ENCODE peak calls at places on chromosomes 11 and 22, in five cellular contexts. O is NB4, L is fibroblast of lung, H is OCI-LY7, D is fibroblast of the aortic adventitia. J is an unnamed sample.

GRCh38 chr11:115221461-115222069 is 282.6 kb downstream of the CADM1 start:
- DNase-seq in O (no peak), L (no peak), D (no peak), H (peak; percentile 24), J (no peak)

GRCh38 chr22:37482244-37482643 is 3.9 kb downstream of the MFNG start:
- DNase-seq in H (no peak), O (no peak), L (no peak), D (no peak), J (no peak)

GRCh38 chr11:118892515-118892914 is 8.8 kb downstream of the CXCR5 start:
- DNase-seq in L (no peak), D (no peak), O (no peak), H (peak; percentile 93), J (no peak)

GRCh38 chr11:76623171-76623883 is 47.2 kb downstream of the LRRC32 start:
- DNase-seq in H (no peak), L (peak; percentile 81), O (no peak), D (peak; percentile 83), J (no peak)

GRCh38 chr11:45091563-45092392 is 54.7 kb upstream of the PRDM11 start:
- DNase-seq in H (no peak), O (peak; percentile 66), D (peak; percentile 61), L (peak; percentile 51), J (no peak)

GRCh38 chr11:73972187-73972586 is 10.5 kb downstream of the UCP2 start:
- DNase-seq in H (peak; percentile 39), L (no peak), O (peak; percentile 38), D (no peak), J (no peak)

GRCh38 chr11:132790466-132790865 is 741.8 kb downstream of the OPCML start:
- DNase-seq in L (no peak), O (no peak), D (no peak), H (no peak), J (no peak)

GRCh38 chr11:36385121-36385530 is 89.0 kb downstream of the PRR5L start:
- DNase-seq in D (peak; percentile 85), L (peak; percentile 97), O (no peak), H (no peak), J (no peak)

GRCh38 chr11:61795459-61795858 is 2.7 kb downstream of the FEN1 start:
- DNase-seq in D (no peak), O (no peak), H (no peak), L (no peak), J (no peak)

GRCh38 chr11:45754261-45754709 is 50.7 kb upstream of the SLC35C1 start:
- DNase-seq in O (no peak), D (peak; percentile 47), H (no peak), L (peak; percentile 51), J (no peak)

GRCh38 chr11:124079631-124080318 is 35.5 kb upstream of the VWA5A start:
- DNase-seq in O (no peak), L (no peak), D (no peak), H (no peak), J (no peak)

GRCh38 chr11:75852406-75853017 is 37.5 kb downstream of the UVRAG start:
- DNase-seq in H (no peak), O (no peak), D (no peak), L (no peak), J (no peak)

GRCh38 chr11:130068986-130069683 is 559 bp upstream of the APLP2 start:
- DNase-seq in L (peak; percentile 84), D (peak; percentile 95), H (no peak), O (no peak), J (no peak)

GRCh38 chr11:16773981-16774710 is 35.7 kb downstream of the C11orf58 start:
- DNase-seq in O (no peak), L (no peak), H (no peak), D (no peak), J (no peak)

GRCh38 chr11:32931605-32932004 is 39.0 kb downstream of the QSER1 start:
- DNase-seq in D (peak; percentile 9), L (peak; percentile 16), O (no peak), H (no peak), J (peak; percentile 18)

GRCh38 chr11:1854949-1855885 is 2.3 kb downstream of the LSP1 start:
- DNase-seq in L (no peak), O (no peak), H (peak; percentile 34), D (no peak), J (no peak)
- H3K4me3 ChIP-seq in L (no peak overlapping the region), O (no peak overlapping the region), H (peak overlapping the region; percentile 93), D (no peak overlapping the region), J (no peak overlapping the region)

DNA sequence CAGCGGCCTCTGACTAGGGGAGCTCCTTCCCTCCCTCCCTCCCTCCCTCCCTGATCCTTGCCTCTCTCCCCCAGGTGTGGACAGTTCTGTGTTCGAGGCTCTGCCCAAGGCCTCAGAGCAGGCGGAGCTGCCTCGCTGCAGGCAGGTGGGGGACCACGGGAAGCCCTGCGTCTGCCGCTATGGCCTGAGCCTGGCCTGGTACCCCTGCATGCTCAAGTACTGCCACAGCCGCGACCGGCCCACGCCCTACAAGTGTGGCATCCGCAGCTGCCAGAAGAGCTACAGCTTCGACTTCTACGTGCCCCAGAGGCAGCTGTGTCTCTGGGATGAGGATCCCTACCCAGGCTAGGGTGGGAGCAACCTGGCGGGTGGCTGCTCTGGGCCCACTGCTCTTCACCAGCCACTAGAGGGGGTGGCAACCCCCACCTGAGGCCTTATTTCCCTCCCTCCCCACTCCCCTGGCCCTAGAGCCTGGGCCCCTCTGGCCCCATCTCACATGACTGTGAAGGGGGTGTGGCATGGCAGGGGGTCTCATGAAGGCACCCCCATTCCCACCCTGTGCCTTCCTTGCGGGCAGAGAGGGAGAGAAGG is 11.1 kb upstream of the POU2F3 start:
- DNase-seq in H (peak; percentile 13), D (no peak), O (no peak), L (no peak), J (no peak)
- TF ChIP-seq CTCF in H (peak; percentile 53), D (peak; percentile 10), O (peak; percentile 47), L (peak; percentile 2), J (peak; percentile 29)

GRCh38 chr11:2135648-2136201 is 3.5 kb downstream of the IGF2 start:
- DNase-seq in L (no peak), D (no peak), H (no peak), O (no peak), J (no peak)
- H3K4me3 ChIP-seq in L (peak overlapping the region; percentile 3), D (no peak overlapping the region), H (no peak overlapping the region), O (no peak overlapping the region), J (no peak overlapping the region)

GRCh38 chr22:46239261-46240048 is 10.6 kb downstream of the CDPF1 start:
- DNase-seq in O (no peak), L (no peak), D (no peak), H (peak; percentile 89), J (no peak)

GRCh38 chr22:46240917-46241316 is 9.2 kb downstream of the CDPF1 start:
- DNase-seq in O (no peak), D (no peak), H (no peak), L (no peak), J (no peak)

GRCh38 chr22:46240073-46240472 is 10.0 kb downstream of the CDPF1 start:
- DNase-seq in L (no peak), H (peak; percentile 24), D (no peak), O (no peak), J (no peak)

GRCh38 chr22:46241397-46242007 is 8.6 kb downstream of the CDPF1 start:
- DNase-seq in O (no peak), L (no peak), D (no peak), H (no peak), J (no peak)

DNA sequence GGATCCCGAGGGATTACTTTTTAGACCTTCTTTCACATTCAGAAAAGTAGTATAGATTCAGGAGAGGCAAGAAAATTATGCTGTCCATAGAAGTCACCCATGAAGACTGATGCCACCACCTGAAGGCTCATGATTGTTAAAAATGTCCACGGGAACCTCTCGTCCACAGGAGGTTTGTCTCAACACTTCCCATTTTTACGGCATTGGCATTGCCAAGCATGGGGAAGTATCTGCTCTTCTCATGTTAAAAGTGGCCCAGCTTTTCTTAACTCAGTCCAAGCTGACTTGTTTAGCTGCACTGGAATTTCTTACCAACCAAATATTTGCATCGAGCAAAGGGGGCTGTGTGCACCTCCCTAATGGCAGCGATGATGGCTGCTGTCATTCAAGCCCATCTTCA is 9.6 kb downstream of the CDPF1 start:
- DNase-seq in L (no peak), D (no peak), O (no peak), H (no peak), J (no peak)
- TF ChIP-seq CTCF in L (no peak), D (no peak), O (no peak), H (no peak), J (no peak)

GRCh38 chr11:131371791-131372104 is 1.3 kb downstream of the NTM start:
- DNase-seq in D (no peak), L (no peak), H (no peak), O (no peak), J (no peak)
- H3K4me3 ChIP-seq in D (no peak overlapping the region), L (no peak overlapping the region), H (no peak overlapping the region), O (no peak overlapping the region), J (peak overlapping the region; percentile 45)

DNA sequence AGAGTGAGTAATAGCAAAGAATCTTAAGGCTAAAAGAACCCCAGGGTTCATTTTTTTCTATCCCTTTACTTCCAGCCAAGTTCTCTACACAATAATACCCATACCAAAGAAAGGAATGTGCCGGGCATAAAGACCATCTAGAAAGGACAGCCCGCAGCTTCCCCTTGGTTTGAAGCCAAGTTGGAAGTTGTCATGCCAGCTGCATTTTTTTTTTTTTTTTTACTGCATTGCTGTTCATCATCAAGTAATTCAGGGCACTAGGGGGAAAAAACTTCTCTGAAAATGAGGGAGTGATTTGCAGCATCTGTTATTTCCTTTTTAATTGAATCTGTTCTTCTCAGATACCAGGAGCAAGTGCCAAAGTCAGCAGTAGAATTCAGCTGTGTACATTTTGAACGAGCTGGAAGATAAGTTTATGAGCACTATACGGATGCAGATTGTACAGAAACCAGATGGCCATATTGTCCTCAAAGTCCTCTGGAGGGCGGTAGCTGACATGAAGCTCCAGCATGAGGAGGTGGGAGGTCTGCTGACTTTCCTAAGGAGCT is 56.4 kb downstream of the UBASH3B start:
- DNase-seq in D (peak; percentile 56), H (peak; percentile 45), L (peak; percentile 48), O (peak; percentile 56), J (no peak)
- TF ChIP-seq CTCF in D (no peak), H (peak; percentile 58), L (no peak), O (peak; percentile 8), J (no peak)

DNA sequence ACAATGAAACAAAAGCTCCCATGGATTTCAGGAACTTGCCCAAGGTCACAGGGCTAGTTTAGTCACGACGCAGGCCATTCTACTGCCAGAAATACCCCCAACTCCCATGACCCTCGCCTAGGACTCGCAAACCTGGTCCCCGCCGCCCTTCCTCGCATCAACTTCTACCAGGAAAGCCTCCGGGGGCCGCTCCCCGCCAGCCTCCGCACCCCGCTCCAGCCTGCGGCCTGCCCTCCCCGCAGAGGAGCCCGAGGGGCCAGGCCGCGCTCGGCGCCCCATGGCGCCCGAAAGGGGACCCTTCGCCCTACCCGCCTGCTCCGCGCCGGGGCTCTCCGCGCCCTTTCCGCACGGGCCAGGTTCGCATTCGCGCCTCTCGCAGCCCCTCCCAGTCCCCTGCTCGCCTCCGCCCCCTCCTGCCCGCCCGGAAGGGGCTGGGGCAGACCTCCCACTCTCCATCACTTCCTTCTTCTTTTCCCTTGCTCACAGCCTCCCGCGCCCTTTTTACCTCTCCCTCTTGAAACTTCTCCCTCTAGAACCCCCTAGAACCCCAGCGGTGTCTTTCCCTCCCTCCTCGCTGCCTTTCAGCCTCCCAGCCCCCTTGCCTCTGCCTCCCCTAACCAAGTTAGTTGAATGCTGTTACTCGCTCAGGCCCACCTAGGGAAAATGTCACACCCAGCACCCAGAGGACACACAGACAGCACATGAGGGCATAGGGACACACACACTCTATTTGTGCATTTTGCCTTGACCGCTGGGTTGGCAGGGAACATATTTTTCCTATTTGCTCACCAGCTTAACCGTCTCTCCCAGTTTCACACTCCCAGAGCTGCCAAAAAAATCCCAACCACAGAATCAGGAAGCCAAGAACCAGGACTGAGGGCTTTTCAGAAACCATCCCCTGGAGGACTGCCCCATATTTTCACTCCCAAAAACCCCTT is at the start of gene SLC43A3:
- DNase-seq in O (peak; percentile 97), D (peak; percentile 97), L (peak; percentile 92), H (peak; percentile 75), J (peak; percentile 59)
- H3K4me3 ChIP-seq in O (peak within 1 kb of the TSS; percentile 99), D (peak within 1 kb of the TSS; percentile 66), L (peak within 1 kb of the TSS; percentile 74), H (peak within 1 kb of the TSS; percentile 75), J (peak within 1 kb of the TSS; percentile 44)

GRCh38 chr22:26779108-26779507 is 121.7 kb downstream of the MIAT start:
- DNase-seq in H (no peak), O (no peak), D (no peak), L (no peak), J (no peak)
- TF ChIP-seq CTCF in H (no peak), O (no peak), D (no peak), L (no peak), J (no peak)

J was measured in retinal pigment epithelial cell.